ENCODE peak calls at places on chromosomes 5 and 9, in five cellular contexts. M is right cardiac atrium, L is HuH-7, Z is HCEC 1CT, J is T1000. C is an unnamed sample.

GRCh38 chr9:82489579-82489915 is 501.0 kb downstream of the SPATA31D1 start:
- DNase-seq in M (no peak), L (no peak), Z (no peak), J (no peak), C (no peak)

GRCh38 chr5:14316471-14316870 is 173.3 kb downstream of the TRIO start:
- DNase-seq in M (peak), L (no peak), Z (no peak), J (no peak), C (peak)

GRCh38 chr9:89657765-89658164 is 53.0 kb downstream of the GADD45G start:
- DNase-seq in M (peak), L (no peak), Z (no peak), J (no peak), C (no peak)

GRCh38 chr5:160508780-160509361 is 87.2 kb downstream of the PTTG1 start:
- DNase-seq in M (peak), L (peak), Z (peak), J (peak), C (peak)

GRCh38 chr9:31034311-31034710 is 1350.1 kb upstream of the ACO1 start:
- DNase-seq in M (no peak), L (no peak), Z (no peak), J (no peak), C (no peak)

GRCh38 chr9:134742822-134743221 is 101.2 kb downstream of the COL5A1 start:
- DNase-seq in M (no peak), L (no peak), Z (no peak), J (no peak), C (no peak)

GRCh38 chr5:167937628-167938000 is 353.8 kb upstream of the WWC1 start:
- DNase-seq in M (no peak), L (no peak), Z (no peak), J (no peak), C (no peak)

GRCh38 chr5:170416526-170416925 is 27.4 kb upstream of the KCNMB1 start:
- DNase-seq in M (no peak), L (no peak), Z (no peak), J (no peak), C (no peak)

GRCh38 chr5:135128361-135128760 is 94.3 kb upstream of the PITX1 start:
- DNase-seq in M (no peak), L (no peak), Z (no peak), J (no peak), C (no peak)

GRCh38 chr5:169545762-169546161 is 37.8 kb upstream of the SPDL1 start:
- DNase-seq in M (no peak), L (no peak), Z (peak), J (no peak), C (peak)

GRCh38 chr5:64811050-64811640 is 42.4 kb downstream of the CWC27 start:
- DNase-seq in M (no peak), L (peak), Z (peak), J (no peak), C (peak)

GRCh38 chr9:22141906-22142305 is 132.8 kb upstream of the CDKN2B start:
- DNase-seq in M (peak), L (peak), Z (no peak), J (no peak), C (no peak)

GRCh38 chr5:173778784-173779304 is 109.3 kb upstream of the CPEB4 start:
- DNase-seq in M (no peak), L (no peak), Z (peak), J (no peak), C (no peak)

GRCh38 chr5:154196955-154197652 is 6.6 kb downstream of the GALNT10 start:
- DNase-seq in M (no peak), L (peak), Z (peak), J (no peak), C (no peak)

GRCh38 chr9:79583957-79584654 is 12.3 kb downstream of the TLE4 start:
- DNase-seq in M (peak), L (no peak), Z (no peak), J (no peak), C (no peak)

GRCh38 chr9:14014744-14015143 is 299.2 kb downstream of the NFIB start:
- DNase-seq in M (no peak), L (no peak), Z (no peak), J (no peak), C (no peak)

GRCh38 chr9:2545881-2546490 is 75.6 kb upstream of the VLDLR start:
- DNase-seq in M (no peak), L (no peak), Z (no peak), J (no peak), C (no peak)

GRCh38 chr5:36683821-36684434 is 77.5 kb downstream of the SLC1A3 start:
- DNase-seq in M (peak), L (peak), Z (peak), J (no peak), C (peak)

GRCh38 chr9:135745189-135745588 is 43.2 kb downstream of the KCNT1 start:
- DNase-seq in M (no peak), L (no peak), Z (no peak), J (no peak), C (no peak)

GRCh38 chr9:113650207-113651131 is 186.9 kb downstream of the RGS3 start:
- DNase-seq in M (no peak), L (peak), Z (peak), J (no peak), C (peak)

GRCh38 chr9:16236882-16237281 is 633.6 kb downstream of the BNC2 start:
- DNase-seq in M (no peak), L (no peak), Z (peak), J (no peak), C (peak)

GRCh38 chr9:130860458-130861316 is 25.6 kb downstream of the ABL1 start:
- DNase-seq in M (peak), L (no peak), Z (peak), J (peak), C (peak)

GRCh38 chr5:94691947-94692346 is 73.5 kb downstream of the SLF1 start:
- DNase-seq in M (no peak), L (no peak), Z (peak), J (no peak), C (no peak)

GRCh38 chr5:67176931-67177330 is 19.7 kb downstream of the CD180 start:
- DNase-seq in M (no peak), L (no peak), Z (no peak), J (no peak), C (no peak)

GRCh38 chr9:32570262-32570661 is 2.7 kb downstream of the NDUFB6 start:
- DNase-seq in M (no peak), L (no peak), Z (no peak), J (no peak), C (no peak)

GRCh38 chr9:6829027-6829426 is 71.3 kb downstream of the KDM4C start:
- DNase-seq in M (no peak), L (no peak), Z (peak), J (no peak), C (peak)

GRCh38 chr9:37486616-37487544 is 1.1 kb downstream of the POLR1E start:
- DNase-seq in M (peak), L (no peak), Z (peak), J (no peak), C (peak)

GRCh38 chr5:143105216-143105905 is 298.1 kb downstream of the NR3C1 start:
- DNase-seq in M (no peak), L (no peak), Z (no peak), J (no peak), C (no peak)

GRCh38 chr5:199821-200645 is 8.7 kb downstream of the LRRC14B start:
- DNase-seq in M (no peak), L (no peak), Z (no peak), J (no peak), C (no peak)

GRCh38 chr9:12775373-12775962 is 648 bp downstream of the LURAP1L start:
- DNase-seq in M (peak), L (no peak), Z (no peak), J (no peak), C (no peak)

GRCh38 chr9:36151306-36152210 is 15.0 kb downstream of the GLIPR2 start:
- DNase-seq in M (peak), L (no peak), Z (peak), J (no peak), C (no peak)

GRCh38 chr5:124025306-124025705 is 513.3 kb downstream of the CSNK1G3 start:
- DNase-seq in M (no peak), L (no peak), Z (no peak), J (no peak), C (no peak)

GRCh38 chr9:136133191-136133958 is 14.7 kb upstream of the TMEM250 start:
- DNase-seq in M (peak), L (peak), Z (no peak), J (no peak), C (peak)

GRCh38 chr5:56190500-56190899 is 42.6 kb downstream of the ANKRD55 start:
- DNase-seq in M (peak), L (no peak), Z (peak), J (no peak), C (peak)

GRCh38 chr5:1540831-1541661 is 17.3 kb upstream of the LPCAT1 start:
- DNase-seq in M (no peak), L (no peak), Z (no peak), J (no peak), C (no peak)

GRCh38 chr5:23332650-23333251 is 174.7 kb upstream of the PRDM9 start:
- DNase-seq in M (no peak), L (peak), Z (peak), J (no peak), C (peak)

GRCh38 chr9:25226901-25227686 is 451.1 kb downstream of the TUSC1 start:
- DNase-seq in M (no peak), L (no peak), Z (no peak), J (no peak), C (no peak)

GRCh38 chr5:53671447-53671846 is 111.0 kb downstream of the NDUFS4 start:
- DNase-seq in M (no peak), L (no peak), Z (no peak), J (no peak), C (no peak)